ENCODE peak calls at places on chromosomes 5 and 9, in nine cellular contexts. One of them, this sample, is unnamed.

GRCh38 chr5:8907168-8907868 is 638.6 kb downstream of the SEMA5A start:
- DNase-seq in esophagus squamous epithelium: no peak
- DNase-seq in fibroblast of lung: peak; percentile 82
- DNase-seq in mammary epithelial cell: peak; percentile 87
- DNase-seq in lower lobe of right lung: no peak
- DNase-seq in H9: no peak
- DNase-seq in Peyer's patch: no peak
- DNase-seq in IMR-90: peak; percentile 93
- DNase-seq in suprapubic skin: no peak
- DNase-seq in this sample: no peak

GRCh38 chr9:100595391-100596199 is 17.7 kb downstream of the CAVIN4 start:
- DNase-seq in H9: no peak
- DNase-seq in IMR-90: peak; percentile 70
- DNase-seq in fibroblast of lung: peak; percentile 71
- DNase-seq in suprapubic skin: no peak
- DNase-seq in mammary epithelial cell: peak; percentile 46
- DNase-seq in lower lobe of right lung: no peak
- DNase-seq in esophagus squamous epithelium: no peak
- DNase-seq in Peyer's patch: no peak
- DNase-seq in this sample: no peak

GRCh38 chr9:81557957-81558791 is 131.2 kb downstream of the TLE1 start:
- DNase-seq in lower lobe of right lung: no peak
- DNase-seq in IMR-90: peak; percentile 88
- DNase-seq in esophagus squamous epithelium: no peak
- DNase-seq in Peyer's patch: no peak
- DNase-seq in H9: no peak
- DNase-seq in mammary epithelial cell: peak; percentile 57
- DNase-seq in fibroblast of lung: peak; percentile 99
- DNase-seq in suprapubic skin: no peak
- DNase-seq in this sample: no peak

GRCh38 chr9:128902351-128903078 is 18.3 kb upstream of the PHYHD1 start:
- DNase-seq in IMR-90: no peak
- DNase-seq in H9: no peak
- DNase-seq in lower lobe of right lung: peak; percentile 66
- DNase-seq in fibroblast of lung: no peak
- DNase-seq in suprapubic skin: peak; percentile 88
- DNase-seq in esophagus squamous epithelium: peak; percentile 42
- DNase-seq in mammary epithelial cell: peak; percentile 96
- DNase-seq in Peyer's patch: peak; percentile 80
- DNase-seq in this sample: peak; percentile 95

GRCh38 chr5:669842-670395 is 23.2 kb downstream of the TPPP start:
- DNase-seq in H9: no peak
- DNase-seq in fibroblast of lung: no peak
- DNase-seq in Peyer's patch: no peak
- DNase-seq in IMR-90: no peak
- DNase-seq in lower lobe of right lung: peak; percentile 44
- DNase-seq in suprapubic skin: no peak
- DNase-seq in mammary epithelial cell: no peak
- DNase-seq in esophagus squamous epithelium: no peak
- DNase-seq in this sample: no peak

GRCh38 chr5:638501-639252 is 26.5 kb downstream of the CEP72 start:
- DNase-seq in suprapubic skin: peak; percentile 41
- DNase-seq in IMR-90: no peak
- DNase-seq in fibroblast of lung: no peak
- DNase-seq in Peyer's patch: peak; percentile 40
- DNase-seq in esophagus squamous epithelium: no peak
- DNase-seq in lower lobe of right lung: peak; percentile 41
- DNase-seq in H9: no peak
- DNase-seq in mammary epithelial cell: no peak
- DNase-seq in this sample: no peak

GRCh38 chr5:9553561-9553960 is 7.7 kb upstream of the SEMA5A start:
- DNase-seq in IMR-90: no peak
- DNase-seq in mammary epithelial cell: no peak
- DNase-seq in H9: no peak
- DNase-seq in esophagus squamous epithelium: no peak
- DNase-seq in lower lobe of right lung: no peak
- DNase-seq in suprapubic skin: no peak
- DNase-seq in fibroblast of lung: no peak
- DNase-seq in Peyer's patch: peak; percentile 76
- DNase-seq in this sample: no peak

GRCh38 chr9:68585034-68585761 is 44.5 kb upstream of the TMEM252 start:
- DNase-seq in mammary epithelial cell: no peak
- DNase-seq in suprapubic skin: no peak
- DNase-seq in lower lobe of right lung: no peak
- DNase-seq in Peyer's patch: no peak
- DNase-seq in esophagus squamous epithelium: no peak
- DNase-seq in H9: no peak
- DNase-seq in fibroblast of lung: no peak
- DNase-seq in IMR-90: no peak
- DNase-seq in this sample: no peak

GRCh38 chr5:77366717-77367500 is 125.2 kb downstream of the WDR41 start:
- DNase-seq in Peyer's patch: no peak
- DNase-seq in esophagus squamous epithelium: no peak
- DNase-seq in fibroblast of lung: no peak
- DNase-seq in suprapubic skin: no peak
- DNase-seq in mammary epithelial cell: no peak
- DNase-seq in H9: no peak
- DNase-seq in lower lobe of right lung: no peak
- DNase-seq in IMR-90: no peak
- DNase-seq in this sample: no peak

GRCh38 chr5:131413605-131414559 is 150.0 kb downstream of the CDC42SE2 start:
- DNase-seq in lower lobe of right lung: no peak
- DNase-seq in Peyer's patch: no peak
- DNase-seq in fibroblast of lung: no peak
- DNase-seq in IMR-90: no peak
- DNase-seq in suprapubic skin: no peak
- DNase-seq in H9: no peak
- DNase-seq in mammary epithelial cell: no peak
- DNase-seq in esophagus squamous epithelium: no peak
- DNase-seq in this sample: peak; percentile 27

GRCh38 chr9:36401179-36401740 is 1.2 kb upstream of the RNF38 start:
- DNase-seq in lower lobe of right lung: no peak
- DNase-seq in mammary epithelial cell: no peak
- DNase-seq in fibroblast of lung: peak; percentile 73
- DNase-seq in esophagus squamous epithelium: no peak
- DNase-seq in IMR-90: peak; percentile 61
- DNase-seq in suprapubic skin: no peak
- DNase-seq in H9: peak; percentile 83
- DNase-seq in Peyer's patch: peak; percentile 92
- DNase-seq in this sample: no peak

GRCh38 chr9:127733609-127734008 is 1.5 kb downstream of the TOR2A start:
- DNase-seq in IMR-90: no peak
- DNase-seq in esophagus squamous epithelium: no peak
- DNase-seq in mammary epithelial cell: no peak
- DNase-seq in fibroblast of lung: no peak
- DNase-seq in H9: no peak
- DNase-seq in lower lobe of right lung: no peak
- DNase-seq in suprapubic skin: no peak
- DNase-seq in Peyer's patch: no peak
- DNase-seq in this sample: no peak

GRCh38 chr9:127735530-127736176 is 559 bp upstream of the TOR2A start:
- DNase-seq in mammary epithelial cell: no peak
- DNase-seq in fibroblast of lung: no peak
- DNase-seq in lower lobe of right lung: no peak
- DNase-seq in IMR-90: no peak
- DNase-seq in Peyer's patch: no peak
- DNase-seq in H9: no peak
- DNase-seq in esophagus squamous epithelium: no peak
- DNase-seq in suprapubic skin: no peak
- DNase-seq in this sample: no peak

GRCh38 chr9:127732444-127732843 is 2.6 kb downstream of the TOR2A start:
- DNase-seq in IMR-90: no peak
- DNase-seq in mammary epithelial cell: no peak
- DNase-seq in fibroblast of lung: no peak
- DNase-seq in Peyer's patch: no peak
- DNase-seq in H9: no peak
- DNase-seq in suprapubic skin: no peak
- DNase-seq in lower lobe of right lung: no peak
- DNase-seq in esophagus squamous epithelium: no peak
- DNase-seq in this sample: no peak

GRCh38 chr9:127734747-127735529 is at the start of gene TOR2A:
- DNase-seq in suprapubic skin: peak; percentile 99
- DNase-seq in fibroblast of lung: peak; percentile 96
- DNase-seq in mammary epithelial cell: peak; percentile 95
- DNase-seq in lower lobe of right lung: peak; percentile 99
- DNase-seq in esophagus squamous epithelium: peak; percentile 69
- DNase-seq in IMR-90: peak; percentile 95
- DNase-seq in Peyer's patch: peak; percentile 98
- DNase-seq in H9: peak; percentile 98
- DNase-seq in this sample: peak; percentile 99

DNA sequence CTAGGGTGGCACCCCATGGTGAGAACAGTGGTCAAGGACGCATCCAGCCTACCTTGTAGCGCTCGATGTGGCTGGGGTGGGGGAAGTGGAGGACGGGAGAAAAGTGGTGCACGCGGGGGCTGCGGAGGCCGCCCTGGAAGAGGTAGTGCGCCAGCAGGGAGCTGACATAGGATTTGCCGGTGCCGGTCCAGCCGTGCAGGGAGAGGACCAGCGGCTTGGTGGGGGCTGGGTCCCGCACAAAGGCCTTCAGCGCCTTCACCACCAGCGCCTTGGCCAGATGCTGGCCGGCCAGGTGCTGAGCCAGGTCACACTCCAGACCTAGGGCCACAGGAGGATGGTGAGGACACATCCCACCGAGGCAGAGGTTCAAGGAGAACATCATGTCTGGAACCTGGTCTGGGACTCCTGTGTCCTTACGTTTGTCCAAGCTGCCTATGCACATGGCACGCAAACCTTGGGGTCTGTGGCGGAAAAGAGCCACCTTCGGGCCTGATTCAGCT is 797 bp downstream of the TOR2A start:
- DNase-seq in IMR-90: no peak
- DNase-seq in esophagus squamous epithelium: no peak
- DNase-seq in mammary epithelial cell: no peak
- DNase-seq in Peyer's patch: no peak
- DNase-seq in suprapubic skin: no peak
- DNase-seq in H9: peak; percentile 59
- DNase-seq in lower lobe of right lung: no peak
- DNase-seq in fibroblast of lung: no peak
- DNase-seq in this sample: no peak
- TF ChIP-seq CTCF in IMR-90: no peak
- TF ChIP-seq CTCF in esophagus squamous epithelium: no peak
- TF ChIP-seq CTCF in mammary epithelial cell: peak; percentile 90
- TF ChIP-seq CTCF in Peyer's patch: no peak
- TF ChIP-seq CTCF in suprapubic skin: no peak
- TF ChIP-seq CTCF in H9: no peak
- TF ChIP-seq CTCF in lower lobe of right lung: no peak
- TF ChIP-seq CTCF in fibroblast of lung: no peak
- TF ChIP-seq CTCF in this sample: no peak

GRCh38 chr5:179233909-179234562 is 111.2 kb downstream of the ADAMTS2 start:
- DNase-seq in lower lobe of right lung: peak; percentile 11
- DNase-seq in H9: peak; percentile 24
- DNase-seq in fibroblast of lung: no peak
- DNase-seq in mammary epithelial cell: no peak
- DNase-seq in esophagus squamous epithelium: no peak
- DNase-seq in Peyer's patch: peak; percentile 24
- DNase-seq in suprapubic skin: peak; percentile 24
- DNase-seq in IMR-90: no peak
- DNase-seq in this sample: no peak
- H3K27me3 ChIP-seq in lower lobe of right lung: peaks cover 5% of the 10 kb centered on the region
- H3K27me3 ChIP-seq in H9: no peaks in the 10 kb centered on the region
- H3K27me3 ChIP-seq in fibroblast of lung: no peaks in the 10 kb centered on the region
- H3K27me3 ChIP-seq in mammary epithelial cell: no peaks in the 10 kb centered on the region
- H3K27me3 ChIP-seq in esophagus squamous epithelium: no peaks in the 10 kb centered on the region
- H3K27me3 ChIP-seq in Peyer's patch: no peaks in the 10 kb centered on the region
- H3K27me3 ChIP-seq in suprapubic skin: no peaks in the 10 kb centered on the region
- H3K27me3 ChIP-seq in IMR-90: no peaks in the 10 kb centered on the region
- H3K27me3 ChIP-seq in this sample: no peaks in the 10 kb centered on the region

GRCh38 chr5:43396762-43397304 is 15.4 kb downstream of the CCL28 start:
- DNase-seq in suprapubic skin: peak; percentile 69
- DNase-seq in lower lobe of right lung: peak; percentile 80
- DNase-seq in H9: peak; percentile 35
- DNase-seq in fibroblast of lung: peak; percentile 30
- DNase-seq in IMR-90: no peak
- DNase-seq in esophagus squamous epithelium: no peak
- DNase-seq in Peyer's patch: peak; percentile 78
- DNase-seq in mammary epithelial cell: peak; percentile 60
- DNase-seq in this sample: peak; percentile 60
- H3K4me1 ChIP-seq in suprapubic skin: peaks cover 14% of the 10 kb centered on the region
- H3K4me1 ChIP-seq in lower lobe of right lung: no peaks in the 10 kb centered on the region
- H3K4me1 ChIP-seq in H9: no peaks in the 10 kb centered on the region
- H3K4me1 ChIP-seq in fibroblast of lung: no peaks in the 10 kb centered on the region
- H3K4me1 ChIP-seq in IMR-90: no peaks in the 10 kb centered on the region
- H3K4me1 ChIP-seq in esophagus squamous epithelium: no peaks in the 10 kb centered on the region
- H3K4me1 ChIP-seq in Peyer's patch: no peaks in the 10 kb centered on the region
- H3K4me1 ChIP-seq in mammary epithelial cell: peaks cover 7% of the 10 kb centered on the region
- H3K4me1 ChIP-seq in this sample: peaks cover 18% of the 10 kb centered on the region

DNA sequence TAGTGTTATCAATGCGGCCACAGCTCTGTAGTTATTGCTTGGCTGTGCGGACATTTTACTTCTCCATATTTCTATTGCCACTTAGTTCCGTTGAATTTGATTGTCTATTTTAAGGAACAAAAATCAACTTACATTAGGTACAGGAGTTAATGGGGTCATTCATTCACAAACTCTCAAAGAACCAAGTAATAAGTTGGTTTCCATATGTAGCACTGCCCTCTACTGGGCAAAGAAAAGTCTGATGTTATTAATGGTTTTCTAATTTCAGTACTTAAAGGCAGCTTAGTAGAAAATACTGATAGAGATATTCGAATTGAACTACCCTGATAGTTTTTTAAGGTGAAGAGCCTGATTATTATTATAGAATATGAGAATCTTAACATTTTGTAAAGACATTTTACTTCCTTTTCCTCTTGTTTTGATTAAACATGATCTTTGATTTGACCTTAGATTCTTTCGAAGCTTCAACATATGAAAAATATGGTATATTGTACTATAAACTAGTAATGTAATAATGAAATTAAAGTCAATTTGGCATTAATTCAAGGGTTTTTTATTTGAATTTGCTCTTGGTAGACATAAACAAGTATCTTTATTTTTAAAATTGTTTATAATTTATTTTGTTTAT is 119.5 kb upstream of the CTNND2 start:
- DNase-seq in lower lobe of right lung: no peak
- DNase-seq in suprapubic skin: no peak
- DNase-seq in esophagus squamous epithelium: no peak
- DNase-seq in fibroblast of lung: peak; percentile 29
- DNase-seq in H9: no peak
- DNase-seq in Peyer's patch: no peak
- DNase-seq in IMR-90: peak; percentile 27
- DNase-seq in mammary epithelial cell: peak; percentile 18
- DNase-seq in this sample: no peak
- TF ChIP-seq CTCF in lower lobe of right lung: peak; percentile 53
- TF ChIP-seq CTCF in suprapubic skin: peak; percentile 22
- TF ChIP-seq CTCF in esophagus squamous epithelium: peak; percentile 23
- TF ChIP-seq CTCF in fibroblast of lung: no peak
- TF ChIP-seq CTCF in H9: peak; percentile 83
- TF ChIP-seq CTCF in Peyer's patch: peak; percentile 48
- TF ChIP-seq CTCF in IMR-90: peak; percentile 52
- TF ChIP-seq CTCF in mammary epithelial cell: peak; percentile 53
- TF ChIP-seq CTCF in this sample: peak; percentile 15

DNA sequence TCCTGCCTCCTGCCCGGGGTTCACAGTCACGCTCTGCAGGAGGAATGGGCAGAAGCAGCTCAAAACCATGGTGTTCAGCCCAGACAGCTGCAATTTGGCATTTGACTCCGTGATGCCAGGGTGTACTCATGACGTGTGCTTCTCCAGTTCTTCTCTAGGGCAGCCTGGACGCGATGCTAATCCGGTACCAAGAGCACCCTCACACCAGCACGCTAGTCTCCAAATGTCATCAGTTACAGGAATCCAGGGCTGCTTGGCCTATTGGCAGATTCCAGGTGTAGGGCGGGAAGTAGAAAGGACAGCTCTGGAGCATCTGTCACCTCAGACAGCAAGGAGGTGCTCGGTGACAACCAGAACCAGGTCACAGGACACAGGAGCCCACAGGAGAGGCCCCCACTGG is 241.7 kb upstream of the IRX4 start:
- DNase-seq in fibroblast of lung: no peak
- DNase-seq in suprapubic skin: no peak
- DNase-seq in mammary epithelial cell: no peak
- DNase-seq in Peyer's patch: no peak
- DNase-seq in IMR-90: no peak
- DNase-seq in H9: no peak
- DNase-seq in esophagus squamous epithelium: no peak
- DNase-seq in lower lobe of right lung: no peak
- DNase-seq in this sample: no peak
- H3K27me3 ChIP-seq in fibroblast of lung: no peaks in the 10 kb centered on the region
- H3K27me3 ChIP-seq in suprapubic skin: peaks cover 2% of the 10 kb centered on the region
- H3K27me3 ChIP-seq in mammary epithelial cell: no peaks in the 10 kb centered on the region
- H3K27me3 ChIP-seq in Peyer's patch: no peaks in the 10 kb centered on the region
- H3K27me3 ChIP-seq in IMR-90: no peaks in the 10 kb centered on the region
- H3K27me3 ChIP-seq in H9: no peaks in the 10 kb centered on the region
- H3K27me3 ChIP-seq in esophagus squamous epithelium: no peaks in the 10 kb centered on the region
- H3K27me3 ChIP-seq in lower lobe of right lung: peaks cover 12% of the 10 kb centered on the region
- H3K27me3 ChIP-seq in this sample: no peaks in the 10 kb centered on the region